ENCODE peak calls at places on chromosome 13, in six cellular contexts. Q is DMS 273 treated with DMSO at 0.1 percent for 48 hours; Z is activated CD4-positive, alpha-beta T cell treated with anti-CD3 and anti-CD28 coated beads, Interleukin-2, amount 10 ng/mL, durations not matched to agents 7 days and 5 days; E is mucosa of descending colon; T is aorta; X is stromal cell of bone marrow. A is an unnamed sample.

GRCh38 chr13:44198826-44199225 is 174.8 kb upstream of the SERP2 start:
- DNase-seq in X (no peak), T (no peak), Z (no peak), E (no peak), Q (no peak), A (no peak)

GRCh38 chr13:74133657-74134201 is 475 bp downstream of the KLF12 start:
- DNase-seq in Z (peak; percentile 90), X (peak; percentile 89), T (peak; percentile 91), Q (peak; percentile 51), E (peak; percentile 82), A (peak; percentile 85)

GRCh38 chr13:41127746-41128145 is 4.9 kb downstream of the KBTBD6 start:
- DNase-seq in Z (no peak), X (no peak), Q (no peak), T (no peak), E (no peak), A (no peak)

GRCh38 chr13:111204438-111205177 is 89.5 kb downstream of the ARHGEF7 start:
- DNase-seq in E (no peak), Z (no peak), T (peak; percentile 77), Q (no peak), X (peak; percentile 41), A (no peak)

GRCh38 chr13:37134411-37135041 is 29.1 kb upstream of the CSNK1A1L start:
- DNase-seq in T (no peak), Z (no peak), Q (no peak), X (no peak), E (no peak), A (no peak)

GRCh38 chr13:72290962-72291681 is 424.1 kb upstream of the DACH1 start:
- DNase-seq in T (no peak), Q (no peak), X (peak; percentile 31), E (no peak), Z (no peak), A (no peak)

GRCh38 chr13:32075150-32075851 is 43.7 kb downstream of the FRY start:
- DNase-seq in E (no peak), Q (no peak), T (no peak), X (no peak), Z (no peak), A (no peak)

GRCh38 chr13:51249767-51250741 is 27.9 kb downstream of the FAM124A start:
- DNase-seq in T (no peak), E (no peak), Z (no peak), X (no peak), Q (no peak), A (no peak)